ENCODE peak calls at places on chromosomes 7 and 10, in ten cellular contexts. M is IMR-90, C is neural progenitor cell, T is heart left ventricle, Z is heart right ventricle, B is tibial nerve, U is body of pancreas, Y is esophagus muscularis mucosa, V is breast epithelium, A is cardiac muscle cell. H is an unnamed sample. For H3K9me3 and H3K4me1, the result is how much of the 10 kb centered on the place peaks cover.

GRCh38 chr10:5583525-5584175 is 58.9 kb downstream of the CALML3 start:
- DNase-seq in U (peak), Y (no peak), V (peak), B (peak), A (peak), C (peak), M (no peak), T (peak), Z (peak), H (no peak)

GRCh38 chr10:126387041-126387908 is 1.0 kb downstream of the ADAM12 start:
- DNase-seq in B (peak), T (peak), Z (peak), Y (peak), V (peak), M (peak), C (peak), U (peak), A (peak), H (no peak)

GRCh38 chr7:11492307-11492706 is 339.7 kb downstream of the THSD7A start:
- DNase-seq in B (no peak), V (no peak), M (no peak), T (no peak), C (no peak), Z (no peak), Y (no peak), U (no peak), A (peak), H (no peak)

GRCh38 chr10:24821986-24822385 is 98.3 kb upstream of the ARHGAP21 start:
- DNase-seq in A (no peak), T (no peak), M (peak), V (no peak), B (no peak), C (no peak), U (no peak), Y (no peak), Z (no peak), H (peak)

GRCh38 chr7:113279256-113279655 is 160.9 kb upstream of the SMIM30 start:
- DNase-seq in T (no peak), Y (no peak), B (no peak), U (no peak), Z (no peak), V (no peak), M (no peak), C (no peak), A (no peak), H (no peak)

GRCh38 chr10:75111906-75112703 is 649 bp downstream of the SAMD8 start:
- DNase-seq in C (peak), B (peak), Z (peak), U (peak), T (peak), A (peak), M (peak), Y (no peak), V (peak), H (peak)

GRCh38 chr7:101163281-101164070 is 1.9 kb downstream of the VGF start:
- DNase-seq in C (peak), Y (no peak), T (no peak), A (no peak), U (peak), Z (no peak), B (no peak), V (no peak), M (no peak), H (no peak)

GRCh38 chr7:77687100-77687746 is 9.0 kb upstream of the RSBN1L start:
- DNase-seq in T (no peak), V (no peak), C (no peak), U (no peak), M (peak), B (no peak), A (peak), Z (no peak), Y (no peak), H (no peak)

GRCh38 chr7:34165466-34165865 is 260.1 kb downstream of the BMPER start:
- DNase-seq in C (no peak), M (peak), A (no peak), V (no peak), U (no peak), B (no peak), Z (no peak), Y (no peak), T (no peak), H (peak)

GRCh38 chr7:84085147-84085546 is 109.4 kb downstream of the SEMA3A start:
- DNase-seq in U (no peak), T (no peak), M (peak), V (no peak), B (no peak), A (peak), C (no peak), Y (no peak), Z (no peak), H (no peak)

GRCh38 chr10:71312840-71313789 is 5.9 kb upstream of the SLC29A3 start:
- DNase-seq in Z (no peak), A (peak), C (no peak), M (peak), B (peak), T (peak), V (peak), U (peak), Y (peak), H (peak)

GRCh38 chr7:103810112-103810744 is 179.2 kb downstream of the RELN start:
- DNase-seq in T (no peak), C (peak), A (no peak), U (no peak), M (no peak), Y (no peak), B (no peak), V (no peak), Z (no peak), H (no peak)

GRCh38 chr10:5071411-5072198 is 22.6 kb upstream of the AKR1C3 start:
- DNase-seq in T (peak), V (peak), C (peak), U (peak), B (peak), Y (no peak), M (peak), Z (no peak), A (peak), H (peak)

GRCh38 chr10:133039107-133039822 is 48.5 kb upstream of the ADGRA1 start:
- DNase-seq in B (no peak), C (peak), A (no peak), T (no peak), U (no peak), Y (no peak), M (no peak), Z (no peak), V (no peak), H (no peak)

GRCh38 chr7:30912986-30913671 is 1.5 kb downstream of the AQP1 start:
- DNase-seq in B (no peak), Z (peak), V (no peak), A (no peak), C (no peak), T (no peak), M (no peak), U (peak), Y (no peak), H (no peak)

GRCh38 chr7:5357951-5358350 is 65.7 kb downstream of the TNRC18 start:
- DNase-seq in M (no peak), U (no peak), B (no peak), A (no peak), V (peak), Z (no peak), T (no peak), Y (no peak), C (no peak), H (no peak)

GRCh38 chr10:123637326-123637880 is 28.8 kb upstream of the GPR26 start:
- DNase-seq in V (no peak), U (no peak), A (no peak), Z (no peak), B (no peak), Y (peak), T (no peak), M (no peak), C (no peak), H (no peak)

GRCh38 chr7:93889261-93889660 is 1.3 kb downstream of the TFPI2 start:
- DNase-seq in A (peak), Y (no peak), B (no peak), V (no peak), Z (no peak), C (no peak), U (no peak), T (no peak), M (peak), H (no peak)

GRCh38 chr7:130008941-130009847 is 42.0 kb downstream of the ZC3HC1 start:
- DNase-seq in C (no peak), V (peak), A (peak), Y (no peak), M (peak), B (no peak), T (no peak), Z (no peak), U (peak), H (no peak)

GRCh38 chr7:107405559-107405958 is 64.3 kb upstream of the GPR22 start:
- DNase-seq in U (no peak), Z (no peak), M (no peak), V (no peak), C (no peak), B (no peak), A (no peak), T (no peak), Y (no peak), H (no peak)

GRCh38 chr7:149864751-149865150 is 9.0 kb upstream of the ATP6V0E2 start:
- DNase-seq in M (no peak), U (no peak), V (no peak), T (no peak), B (no peak), Z (no peak), C (no peak), A (no peak), Y (no peak), H (no peak)

GRCh38 chr7:12422449-12423320 is 19.0 kb upstream of the VWDE start:
- DNase-seq in C (no peak), B (no peak), V (no peak), M (peak), U (no peak), A (no peak), Y (no peak), T (no peak), Z (no peak), H (no peak)

GRCh38 chr10:8014649-8015048 is 39.8 kb upstream of the GATA3 start:
- DNase-seq in Z (no peak), A (no peak), Y (no peak), B (no peak), V (no peak), M (no peak), U (no peak), C (no peak), T (no peak), H (no peak)

GRCh38 chr7:93232673-93233018 is 480 bp downstream of the VPS50 start:
- DNase-seq in B (no peak), M (no peak), Z (no peak), Y (no peak), C (peak), T (no peak), V (no peak), U (no peak), A (peak), H (no peak)

GRCh38 chr10:74628136-74628535 is 198.3 kb upstream of the KAT6B start:
- DNase-seq in A (no peak), Z (no peak), C (no peak), M (peak), Y (no peak), U (no peak), T (no peak), V (no peak), B (no peak), H (no peak)

GRCh38 chr7:99001482-99002145 is 123.3 kb downstream of the TRRAP start:
- DNase-seq in Z (no peak), C (no peak), T (no peak), M (no peak), V (peak), B (no peak), U (no peak), A (no peak), Y (no peak), H (no peak)

GRCh38 chr10:48496831-48497792 is 107.8 kb downstream of the ARHGAP22 start:
- DNase-seq in M (peak), Z (no peak), C (no peak), B (no peak), U (no peak), Y (peak), T (no peak), V (no peak), A (peak), H (no peak)

GRCh38 chr10:112985701-112986510 is 35.9 kb downstream of the TCF7L2 start:
- DNase-seq in Z (no peak), A (peak), M (peak), U (no peak), Y (no peak), B (no peak), T (no peak), C (no peak), V (no peak), H (no peak)

GRCh38 chr10:24920907-24921881 is 31.2 kb downstream of the PRTFDC1 start:
- DNase-seq in A (peak), T (peak), C (no peak), U (peak), Z (no peak), V (peak), B (peak), M (peak), Y (no peak), H (peak)

GRCh38 chr10:32095116-32095733 is 39.0 kb upstream of the KIF5B start:
- DNase-seq in T (no peak), A (peak), C (no peak), Y (no peak), Z (no peak), U (no peak), M (no peak), B (no peak), V (no peak), H (no peak)

GRCh38 chr10:71618176-71618575 is 101.4 kb downstream of the C10orf105 start:
- DNase-seq in C (no peak), B (no peak), V (no peak), T (no peak), M (no peak), Y (no peak), U (no peak), Z (no peak), A (no peak), H (no peak)

GRCh38 chr10:62250594-62251198 is 17.9 kb downstream of the RTKN2 start:
- DNase-seq in Z (no peak), M (peak), B (no peak), Y (no peak), C (no peak), A (no peak), T (no peak), V (no peak), U (no peak), H (no peak)

GRCh38 chr10:116110736-116111135 is 162.3 kb downstream of the GFRA1 start:
- DNase-seq in V (no peak), T (no peak), B (no peak), Y (no peak), M (no peak), A (no peak), Z (no peak), C (no peak), U (no peak), H (no peak)

DNA sequence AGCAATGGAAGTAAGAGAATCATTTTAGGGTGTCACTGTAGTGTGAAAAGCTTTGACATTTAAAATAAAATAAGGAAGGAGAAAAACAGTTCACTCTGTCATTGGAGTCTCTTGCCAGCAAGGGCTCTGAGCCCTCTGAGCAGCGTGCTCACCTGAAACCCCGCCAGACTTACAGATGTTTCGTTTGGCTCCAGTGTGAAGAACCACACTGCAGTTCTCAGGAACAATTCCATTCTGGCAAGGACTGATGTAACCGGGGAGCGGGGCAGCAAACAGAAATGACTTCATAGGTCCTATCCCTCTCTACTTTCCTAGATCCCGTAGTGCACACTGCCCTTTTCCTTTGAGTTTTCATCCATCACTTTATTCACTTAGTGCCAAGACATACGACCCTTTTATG is 164.3 kb downstream of the CELF2 start:
- DNase-seq in T (peak), Y (no peak), B (peak), A (no peak), C (no peak), U (peak), V (no peak), Z (peak), M (no peak), H (peak)
- H3K9me3 ChIP-seq in T (under half), Y (under half), B (under half), A (under half), C (under half), U (under half), V (under half), Z (under half), M (under half), H (under half)

GRCh38 chr10:84195044-84195830 is 900 bp downstream of the CDHR1 start:
- DNase-seq in C (no peak), U (no peak), T (no peak), B (no peak), Z (no peak), V (no peak), Y (no peak), A (no peak), M (no peak), H (no peak)

GRCh38 chr10:84196083-84196482 is 1.7 kb downstream of the CDHR1 start:
- DNase-seq in U (no peak), B (no peak), M (no peak), Z (no peak), A (no peak), Y (no peak), T (no peak), V (no peak), C (no peak), H (no peak)

GRCh38 chr10:84196941-84197340 is 2.6 kb downstream of the CDHR1 start:
- DNase-seq in C (no peak), T (peak), A (no peak), Z (peak), U (no peak), B (no peak), V (no peak), Y (no peak), M (no peak), H (no peak)

GRCh38 chr10:84198206-84198915 is 4.0 kb downstream of the CDHR1 start:
- DNase-seq in M (no peak), Y (no peak), T (no peak), B (no peak), V (no peak), Z (no peak), C (no peak), U (no peak), A (no peak), H (no peak)

GRCh38 chr10:84197643-84198042 is 3.3 kb downstream of the CDHR1 start:
- DNase-seq in C (no peak), Z (no peak), B (no peak), Y (no peak), U (no peak), T (no peak), M (no peak), V (no peak), A (no peak), H (no peak)
- H3K4me1 ChIP-seq in C (under half), Z (under half), B (under half), Y (under half), U (under half), T (under half), M (under half), V (under half), A (under half), H (under half)

DNA sequence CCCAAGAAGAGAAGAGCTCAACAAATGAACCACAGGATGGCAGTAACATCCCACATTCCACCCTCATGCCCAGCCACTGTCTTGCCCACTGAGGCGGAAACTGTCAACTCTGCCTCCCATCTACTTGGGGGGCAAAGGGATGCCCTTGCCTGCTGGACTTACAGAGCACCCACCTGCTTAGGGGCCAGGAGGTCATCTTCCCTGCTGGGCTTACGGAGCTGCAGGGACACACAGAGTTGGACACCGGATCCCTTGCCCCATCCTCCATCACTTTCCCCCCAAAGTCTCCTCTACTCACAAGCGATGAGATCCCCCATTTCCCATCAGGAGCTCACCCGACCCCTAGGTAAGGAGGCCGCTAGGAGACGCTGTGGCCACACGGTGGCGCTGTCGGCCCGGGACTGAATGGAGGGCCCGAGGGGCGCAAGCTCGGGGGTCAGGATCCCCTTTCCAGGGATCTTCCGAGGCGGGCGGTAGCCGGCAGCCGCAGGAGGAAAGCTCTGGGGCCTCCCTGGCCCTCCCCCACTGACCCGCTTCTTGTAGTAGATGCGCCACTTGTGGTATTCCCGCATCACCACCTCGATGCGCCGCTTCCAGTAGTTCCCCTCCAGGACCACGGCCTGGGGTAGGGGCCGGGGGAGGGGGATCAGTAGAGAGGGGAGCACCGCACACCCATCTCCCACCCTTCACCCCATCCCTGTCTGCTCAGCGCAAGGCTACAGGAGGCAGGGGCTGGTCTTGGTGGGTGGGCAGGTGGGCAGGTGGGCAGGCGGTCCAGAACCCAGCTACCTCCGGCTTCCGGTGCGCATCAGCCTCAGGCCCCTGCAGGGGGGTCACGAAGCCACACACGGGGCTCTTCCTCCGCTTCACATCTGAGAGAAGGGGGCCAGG is 17.3 kb downstream of the MLXIPL start:
- DNase-seq in C (peak), V (no peak), Z (peak), Y (no peak), T (peak), U (peak), B (peak), M (peak), A (peak), H (no peak)
- TF ChIP-seq CTCF in C (no peak), V (peak), Z (peak), Y (peak), T (peak), U (peak), B (peak), M (peak), A (peak), H (peak)

DNA sequence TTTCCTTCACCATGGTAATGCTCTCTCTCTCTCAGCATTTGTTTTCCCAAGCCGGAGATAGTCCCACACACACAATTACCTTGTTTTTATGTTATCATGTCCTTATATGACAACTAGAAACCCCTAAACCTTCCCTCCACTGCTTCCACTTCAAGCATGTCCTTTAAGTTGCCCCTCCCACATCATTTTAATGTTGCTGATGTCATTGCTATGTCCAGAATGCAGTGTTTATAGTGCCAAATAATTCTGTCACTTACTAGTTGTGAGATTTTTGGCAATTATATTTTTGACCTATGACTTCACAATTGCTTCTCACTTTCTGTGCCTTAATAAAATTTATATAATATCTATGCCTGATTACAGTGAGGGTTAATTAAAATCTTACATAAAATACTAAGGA is 645.9 kb downstream of the XPNPEP1 start:
- DNase-seq in Z (no peak), M (peak), A (no peak), T (no peak), B (no peak), Y (no peak), U (no peak), V (no peak), C (no peak), H (no peak)
- H3K9me3 ChIP-seq in Z (under half), M (under half), A (under half), T (under half), B (under half), Y (under half), U (under half), V (under half), C (under half), H (under half)

GRCh38 chr10:44959243-44960097 is at the start of gene RASSF4:
- DNase-seq in T (peak), B (peak), V (peak), Z (peak), A (peak), M (peak), Y (peak), C (peak), U (peak), H (peak)

GRCh38 chr10:44961931-44962750 is 2.5 kb downstream of the RASSF4 start:
- DNase-seq in M (no peak), Z (no peak), C (no peak), T (no peak), U (no peak), A (no peak), V (no peak), Y (no peak), B (no peak), H (no peak)

GRCh38 chr10:44960482-44961230 is 1.1 kb downstream of the RASSF4 start:
- DNase-seq in A (no peak), C (no peak), U (no peak), Y (no peak), M (no peak), Z (no peak), V (no peak), B (no peak), T (no peak), H (no peak)

GRCh38 chr10:44960098-44960480 is 487 bp downstream of the RASSF4 start:
- DNase-seq in T (no peak), C (peak), Z (no peak), V (no peak), U (no peak), A (no peak), Y (no peak), M (no peak), B (no peak), H (no peak)

DNA sequence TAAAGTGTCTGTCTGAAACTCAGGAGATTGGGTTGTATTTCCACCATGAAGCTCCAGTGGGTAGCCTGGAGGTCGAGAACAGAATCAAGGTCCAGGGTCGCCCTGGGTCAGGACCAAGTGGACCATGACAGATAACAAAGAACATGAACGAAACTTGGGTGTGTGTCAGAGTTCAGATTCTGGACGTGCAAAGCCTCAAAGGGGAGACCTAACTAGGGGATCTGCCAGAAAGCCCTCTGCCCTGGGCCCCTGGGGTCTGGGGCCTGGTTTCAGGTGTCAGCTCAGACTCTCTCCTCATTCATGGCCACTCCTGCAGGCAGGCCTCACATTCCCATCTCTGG is 1.6 kb downstream of the RASSF4 start:
- DNase-seq in V (no peak), A (no peak), B (no peak), U (no peak), T (no peak), M (no peak), Y (no peak), Z (no peak), C (no peak), H (no peak)
- H3K4me1 ChIP-seq in V (under half), A (half or more), B (half or more), U (half or more), T (half or more), M (under half), Y (half or more), Z (half or more), C (half or more), H (half or more)